ENCODE peak calls at places on chromosomes 11 and 22, in nine cellular contexts. M is stimulated activated CD8-positive, alpha-beta memory T cell treated with anti-CD3 and anti-CD28 coated beads, Interleukin-2, amount 100 ng/mL, for 1 hour; G is NCI-H1105; X is activated naive CD4-positive, alpha-beta T cell treated with anti-CD3 and anti-CD28 coated beads for 36 hours; O is lung microvascular endothelial cell; V is islet precursor cell; J is stimulated activated CD4-positive, alpha-beta T cell treated with anti-CD3 and anti-CD28 coated beads, Interleukin-2, amount 100 ng/mL, for 48 hours; S is dermis microvascular lymphatic vessel endothelial cell; Z is left kidney. R is an unnamed sample.

GRCh38 chr11:92227954-92228935 is 3.6 kb downstream of the FAT3 start:
- DNase-seq in M (no peak), G (peak), X (no peak), O (no peak), V (no peak), J (no peak), S (no peak), Z (peak), R (no peak)

GRCh38 chr11:119207300-119207570 is 1.1 kb downstream of the CBL start:
- DNase-seq in M (no peak), G (no peak), X (no peak), O (no peak), V (no peak), J (no peak), S (no peak), Z (no peak), R (no peak)

GRCh38 chr11:61162092-61162935 is 1.1 kb upstream of the VPS37C start:
- DNase-seq in M (no peak), G (peak), X (peak), O (peak), V (no peak), J (peak), S (peak), Z (peak), R (no peak)

GRCh38 chr11:64341429-64341828 is 1.4 kb downstream of the CCDC88B start:
- DNase-seq in M (no peak), G (no peak), X (no peak), O (no peak), V (peak), J (no peak), S (no peak), Z (no peak), R (no peak)

GRCh38 chr11:66467034-66467659 is 442 bp downstream of the PELI3 start:
- DNase-seq in M (no peak), G (no peak), X (peak), O (peak), V (peak), J (peak), S (no peak), Z (peak), R (peak)

GRCh38 chr11:66339163-66339675 is 3.0 kb upstream of the RIN1 start:
- DNase-seq in M (no peak), G (no peak), X (peak), O (no peak), V (peak), J (no peak), S (no peak), Z (no peak), R (no peak)

GRCh38 chr11:76680517-76681425 is 10.2 kb upstream of the LRRC32 start:
- DNase-seq in M (peak), G (peak), X (peak), O (peak), V (peak), J (peak), S (peak), Z (peak), R (peak)

GRCh38 chr11:73258104-73258684 is 13.9 kb upstream of the P2RY6 start:
- DNase-seq in M (no peak), G (no peak), X (no peak), O (no peak), V (peak), J (no peak), S (no peak), Z (peak), R (no peak)

GRCh38 chr11:101327908-101328307 is 198.3 kb upstream of the PGR start:
- DNase-seq in M (no peak), G (no peak), X (no peak), O (no peak), V (no peak), J (no peak), S (no peak), Z (no peak), R (no peak)

GRCh38 chr22:48241658-48242057 is 1479.2 kb downstream of the TBC1D22A start:
- DNase-seq in M (no peak), G (no peak), X (no peak), O (no peak), V (no peak), J (no peak), S (no peak), Z (no peak), R (no peak)

GRCh38 chr11:3006505-3007260 is 14.6 kb upstream of the NAP1L4 start:
- DNase-seq in M (peak), G (no peak), X (no peak), O (no peak), V (no peak), J (no peak), S (no peak), Z (peak), R (no peak)

GRCh38 chr11:394034-394857 is at the start of gene PKP3:
- DNase-seq in M (no peak), G (no peak), X (no peak), O (peak), V (peak), J (no peak), S (peak), Z (peak), R (peak)

GRCh38 chr22:20940178-20940790 is 23.1 kb downstream of the CRKL start:
- DNase-seq in M (no peak), G (no peak), X (no peak), O (no peak), V (no peak), J (no peak), S (no peak), Z (no peak), R (no peak)

GRCh38 chr11:20397281-20397680 is 9.8 kb downstream of the PRMT3 start:
- DNase-seq in M (no peak), G (peak), X (peak), O (peak), V (no peak), J (no peak), S (peak), Z (peak), R (peak)

GRCh38 chr11:1706634-1707400 is 9.8 kb downstream of the KRTAP5-6 start:
- DNase-seq in M (no peak), G (no peak), X (peak), O (no peak), V (no peak), J (no peak), S (no peak), Z (no peak), R (no peak)

GRCh38 chr11:10730151-10730550 is 20.9 kb upstream of the CTR9 start:
- DNase-seq in M (no peak), G (no peak), X (no peak), O (no peak), V (peak), J (no peak), S (no peak), Z (no peak), R (no peak)

GRCh38 chr11:75341583-75341982 is 9.9 kb downstream of the ARRB1 start:
- DNase-seq in M (no peak), G (no peak), X (no peak), O (no peak), V (no peak), J (no peak), S (no peak), Z (no peak), R (no peak)

GRCh38 chr11:65911682-65912568 is 6.9 kb downstream of the C11orf68 start:
- DNase-seq in M (no peak), G (peak), X (no peak), O (peak), V (peak), J (no peak), S (peak), Z (peak), R (peak)

GRCh38 chr11:15716550-15716949 is 601.8 kb downstream of the INSC start:
- DNase-seq in M (no peak), G (no peak), X (no peak), O (no peak), V (peak), J (no peak), S (no peak), Z (no peak), R (no peak)

GRCh38 chr11:38365274-38365673 is 1767.2 kb upstream of the RAG2 start:
- DNase-seq in M (no peak), G (no peak), X (no peak), O (no peak), V (no peak), J (no peak), S (no peak), Z (no peak), R (no peak)

GRCh38 chr22:29693671-29694070 is 26.1 kb upstream of the CABP7 start:
- DNase-seq in M (no peak), G (no peak), X (no peak), O (no peak), V (no peak), J (no peak), S (no peak), Z (no peak), R (no peak)

GRCh38 chr22:24379536-24379935 is 47.9 kb upstream of the ADORA2A start:
- DNase-seq in M (no peak), G (no peak), X (no peak), O (peak), V (no peak), J (no peak), S (peak), Z (no peak), R (no peak)

GRCh38 chr11:96465537-96465936 is 75.7 kb downstream of the JRKL start:
- DNase-seq in M (no peak), G (peak), X (no peak), O (no peak), V (no peak), J (no peak), S (no peak), Z (no peak), R (no peak)

GRCh38 chr11:112082729-112083128 is 3.8 kb downstream of the TIMM8B start:
- DNase-seq in M (no peak), G (no peak), X (peak), O (no peak), V (no peak), J (no peak), S (peak), Z (no peak), R (no peak)

GRCh38 chr11:11010624-11011127 is 152.8 kb upstream of the ZBED5 start:
- DNase-seq in M (no peak), G (no peak), X (no peak), O (peak), V (peak), J (no peak), S (peak), Z (peak), R (peak)

GRCh38 chr11:19511066-19511412 is 201.6 kb upstream of the NAV2 start:
- DNase-seq in M (no peak), G (no peak), X (no peak), O (peak), V (no peak), J (no peak), S (no peak), Z (no peak), R (no peak)